ENCODE peak calls at places on chromosome 17, in seven cellular contexts. T is colonic mucosa, R is DND-41, E is adipocyte, V is mammary epithelial cell, C is Karpas-422, P is GM23248. A is an unnamed sample.

GRCh38 chr17:13476722-13477121 is 125.0 kb downstream of the HS3ST3A1 start:
- DNase-seq in T (no peak), P (peak; percentile 63), V (no peak), E (peak; percentile 47), C (no peak), R (no peak), A (no peak)

GRCh38 chr17:59406808-59407381 is 75.4 kb downstream of the YPEL2 start:
- DNase-seq in V (no peak), R (no peak), T (no peak), P (no peak), E (peak; percentile 88), C (peak; percentile 47), A (no peak)

GRCh38 chr17:1847191-1847590 is 17.4 kb downstream of the RPA1 start:
- DNase-seq in R (no peak), C (no peak), P (no peak), T (no peak), E (no peak), V (no peak), A (no peak)

GRCh38 chr17:48954300-48954755 is 9.7 kb upstream of the SNF8 start:
- DNase-seq in E (peak; percentile 60), R (no peak), V (no peak), T (peak; percentile 42), C (peak; percentile 69), P (peak; percentile 69), A (no peak)

GRCh38 chr17:46841561-46842379 is 9.6 kb upstream of the WNT9B start:
- DNase-seq in E (peak; percentile 55), C (no peak), T (no peak), P (peak; percentile 58), V (no peak), R (no peak), A (no peak)

GRCh38 chr17:83106036-83106577 is 26.7 kb downstream of the METRNL start:
- DNase-seq in T (no peak), P (peak; percentile 46), R (no peak), C (peak; percentile 53), E (no peak), V (no peak), A (no peak)

GRCh38 chr17:218711-219110 is 37.3 kb upstream of the DOC2B start:
- DNase-seq in T (no peak), P (no peak), E (no peak), V (no peak), C (no peak), R (no peak), A (no peak)

GRCh38 chr17:31690118-31690517 is 168.9 kb downstream of the COPRS start:
- DNase-seq in E (peak; percentile 53), T (no peak), R (no peak), V (no peak), P (peak; percentile 21), C (no peak), A (no peak)

GRCh38 chr17:8029121-8029520 is 9.7 kb upstream of the ALOX15B start:
- DNase-seq in P (peak; percentile 84), E (peak; percentile 30), T (no peak), C (no peak), R (no peak), V (peak; percentile 95), A (no peak)

GRCh38 chr17:29622337-29623282 is at the start of gene CORO6:
- DNase-seq in C (no peak), T (peak; percentile 68), V (no peak), P (peak; percentile 78), R (peak; percentile 84), E (peak; percentile 81), A (peak; percentile 70)

GRCh38 chr17:17001076-17001777 is 29.3 kb upstream of the TNFRSF13B start:
- DNase-seq in P (no peak), V (no peak), C (no peak), R (no peak), T (no peak), E (no peak), A (no peak)

GRCh38 chr17:40038882-40039513 is 15.2 kb downstream of the MED24 start:
- DNase-seq in C (no peak), R (no peak), T (no peak), P (peak; percentile 95), V (peak; percentile 38), E (peak; percentile 95), A (no peak)

GRCh38 chr17:60442271-60443201 is 20.2 kb downstream of the CHCT1 start:
- DNase-seq in E (peak; percentile 46), P (peak; percentile 69), C (no peak), V (peak; percentile 15), R (no peak), T (no peak), A (no peak)

GRCh38 chr17:66964930-66965800 is 658 bp downstream of the CACNG4 start:
- DNase-seq in V (no peak), R (no peak), E (peak; percentile 30), C (no peak), T (peak; percentile 61), P (no peak), A (no peak)

GRCh38 chr17:310111-311010 is 42.2 kb downstream of the RPH3AL start:
- DNase-seq in T (no peak), C (no peak), E (no peak), V (no peak), P (no peak), R (no peak), A (no peak)

GRCh38 chr17:40443988-40444899 is 994 bp downstream of the IGFBP4 start:
- DNase-seq in E (peak; percentile 36), R (peak; percentile 48), V (peak; percentile 46), C (no peak), T (peak; percentile 49), P (peak; percentile 32), A (no peak)

GRCh38 chr17:55272711-55273578 is 8.2 kb downstream of the HLF start:
- DNase-seq in C (peak; percentile 31), P (no peak), E (no peak), T (no peak), V (no peak), R (no peak), A (no peak)

GRCh38 chr17:53090770-53091169 is 732.0 kb upstream of the KIF2B start:
- DNase-seq in T (no peak), V (no peak), C (no peak), R (no peak), P (no peak), E (no peak), A (no peak)

GRCh38 chr17:64411999-64412771 is 21.5 kb upstream of the PECAM1 start:
- DNase-seq in T (peak; percentile 27), C (peak; percentile 72), R (no peak), V (no peak), E (no peak), P (peak; percentile 39), A (no peak)

GRCh38 chr17:31598921-31599571 is 207.6 kb downstream of the RAB11FIP4 start:
- DNase-seq in C (no peak), R (no peak), V (no peak), T (no peak), P (no peak), E (no peak), A (no peak)

GRCh38 chr17:40538936-40539705 is 26.2 kb downstream of the CCR7 start:
- DNase-seq in P (no peak), T (no peak), R (no peak), E (no peak), V (no peak), C (no peak), A (no peak)

GRCh38 chr17:72407336-72408121 is 286.7 kb downstream of the SOX9 start:
- DNase-seq in C (peak; percentile 92), T (peak; percentile 84), V (peak; percentile 98), R (no peak), P (peak; percentile 100), E (peak; percentile 95), A (peak; percentile 41)
- H3K9ac ChIP-seq in C (peak overlapping the region; percentile 54), T (no peak overlapping the region), V (peak overlapping the region; percentile 71), R (no peak overlapping the region), P (peak overlapping the region; percentile 59), E (no peak overlapping the region), A (peak overlapping the region; percentile 31)

GRCh38 chr17:58398574-58399266 is 18.6 kb downstream of the RNF43 start:
- DNase-seq in C (no peak), E (no peak), R (no peak), T (no peak), V (no peak), P (no peak), A (no peak)

GRCh38 chr17:58399974-58400373 is 17.4 kb downstream of the RNF43 start:
- DNase-seq in V (peak; percentile 78), T (no peak), R (no peak), P (no peak), E (no peak), C (no peak), A (no peak)

GRCh38 chr17:58394534-58395223 is 22.7 kb downstream of the RNF43 start:
- DNase-seq in E (no peak), C (no peak), T (peak; percentile 54), V (peak; percentile 68), R (no peak), P (no peak), A (no peak)

GRCh38 chr17:58400826-58401225 is 16.5 kb downstream of the RNF43 start:
- DNase-seq in V (no peak), R (no peak), P (no peak), E (no peak), C (no peak), T (no peak), A (no peak)

DNA sequence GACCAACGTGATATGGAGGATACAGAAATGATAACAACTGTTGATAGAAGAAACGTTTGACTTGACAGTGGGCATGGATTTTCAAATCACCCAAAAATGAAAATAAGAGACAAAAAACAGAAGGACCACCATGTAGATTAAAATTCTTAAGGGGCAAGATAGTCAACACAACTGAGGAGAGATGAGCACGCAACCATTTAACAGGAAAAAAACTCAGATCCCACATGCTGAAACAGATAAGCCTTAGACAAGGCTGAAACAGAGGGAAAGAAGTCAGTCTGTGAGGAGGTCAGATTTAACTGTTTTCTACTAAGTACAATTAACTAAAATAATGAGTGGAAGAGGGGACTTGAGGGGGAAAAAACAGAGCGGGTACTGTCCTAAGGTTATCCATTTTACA is 21.2 kb downstream of the RNF43 start:
- DNase-seq in R (no peak), C (no peak), T (no peak), V (no peak), E (no peak), P (no peak), A (no peak)
- H3K4me1 ChIP-seq in R (no peaks in the 10 kb centered on the region), C (no peaks in the 10 kb centered on the region), T (peaks cover 10% of the 10 kb centered on the region), V (peaks cover 41% of the 10 kb centered on the region), E (no peaks in the 10 kb centered on the region), P (peaks cover 1% of the 10 kb centered on the region), A (no peaks in the 10 kb centered on the region)

DNA sequence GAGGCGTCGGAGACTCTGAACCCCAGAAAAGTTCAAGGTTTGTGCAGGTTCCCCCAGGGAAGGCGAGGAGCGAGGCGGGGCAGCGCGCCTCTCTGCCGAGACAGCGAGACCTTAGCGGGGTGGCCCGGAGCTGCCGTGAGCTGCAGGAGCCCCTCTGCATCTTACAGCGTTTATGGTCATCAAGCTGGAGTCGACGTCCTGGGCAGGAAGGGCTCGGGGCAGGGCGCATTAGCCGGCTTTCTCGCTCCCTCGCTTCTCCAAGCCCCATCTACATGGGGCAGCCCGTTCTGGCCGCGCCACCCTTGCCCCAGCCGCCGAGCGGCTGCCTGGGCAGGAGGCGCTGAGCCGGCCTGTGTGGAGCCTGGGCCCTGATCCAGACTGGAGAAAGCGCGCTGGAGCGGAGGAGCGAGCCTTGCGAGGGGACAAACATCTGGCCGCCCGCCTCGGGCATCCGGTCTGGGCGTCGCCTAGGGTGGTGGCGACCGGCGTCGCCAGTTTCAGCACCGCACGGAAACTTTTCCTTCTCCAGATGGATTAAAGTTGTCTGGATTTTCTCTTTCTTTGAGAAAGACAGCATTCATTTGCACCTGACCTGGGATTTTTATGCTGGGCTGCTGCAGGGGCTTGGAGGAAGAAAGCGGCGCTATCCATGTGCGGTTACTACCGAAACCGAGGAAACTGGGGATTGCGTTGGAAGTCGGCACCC is 750 bp downstream of the TMEM132E start:
- DNase-seq in R (no peak), T (no peak), V (peak; percentile 3), E (peak; percentile 56), P (peak; percentile 61), C (no peak), A (peak; percentile 21)
- H3K9ac ChIP-seq in R (no peak overlapping the region), T (no peak overlapping the region), V (no peak overlapping the region), E (no peak overlapping the region), P (no peak overlapping the region), C (no peak overlapping the region), A (no peak overlapping the region)

GRCh38 chr17:18984273-18985114 is 20.1 kb downstream of the FAM83G start:
- DNase-seq in R (no peak), V (no peak), P (no peak), C (no peak), E (no peak), T (no peak), A (no peak)
- H3K4me1 ChIP-seq in R (no peaks in the 10 kb centered on the region), V (peaks cover 18% of the 10 kb centered on the region), P (peaks cover 14% of the 10 kb centered on the region), C (no peaks in the 10 kb centered on the region), E (peaks cover 11% of the 10 kb centered on the region), T (peaks cover 23% of the 10 kb centered on the region), A (no peaks in the 10 kb centered on the region)